ENCODE peak calls at places on chromosome 1, in seven cellular contexts. M is cardiac fibroblast, B is GM12865, F is astrocyte, T is keratinocyte, I is mammary epithelial cell, P is AG10803. R is an unnamed sample.

GRCh38 chr1:47231314-47232186 is 475 bp downstream of the TAL1 start:
- DNase-seq in M (peak), B (peak), F (peak), T (no peak), I (peak), P (peak), R (peak)

GRCh38 chr1:108708726-108709660 is 3.7 kb upstream of the FNDC7 start:
- DNase-seq in M (peak), B (peak), F (no peak), T (no peak), I (peak), P (no peak), R (no peak)

GRCh38 chr1:27018316-27018715 is 5.7 kb upstream of the TENT5B start:
- DNase-seq in M (no peak), B (no peak), F (no peak), T (no peak), I (no peak), P (no peak), R (no peak)

GRCh38 chr1:155085504-155086181 is 7.0 kb downstream of the EFNA3 start:
- DNase-seq in M (peak), B (peak), F (no peak), T (no peak), I (peak), P (no peak), R (peak)

GRCh38 chr1:200211157-200211556 is 183.6 kb downstream of the NR5A2 start:
- DNase-seq in M (peak), B (no peak), F (peak), T (no peak), I (peak), P (peak), R (peak)

GRCh38 chr1:159825564-159825963 is 1.1 kb upstream of the SLAMF8 start:
- DNase-seq in M (no peak), B (no peak), F (no peak), T (no peak), I (no peak), P (no peak), R (no peak)

GRCh38 chr1:109959974-109960744 is 24.4 kb upstream of the AHCYL1 start:
- DNase-seq in M (peak), B (no peak), F (peak), T (no peak), I (peak), P (peak), R (peak)

GRCh38 chr1:209956116-209956515 is 18.1 kb downstream of the SYT14 start:
- DNase-seq in M (no peak), B (no peak), F (no peak), T (no peak), I (peak), P (no peak), R (no peak)

GRCh38 chr1:67572594-67573221 is 112.3 kb upstream of the GADD45A start:
- DNase-seq in M (no peak), B (no peak), F (no peak), T (peak), I (peak), P (peak), R (no peak)

GRCh38 chr1:85496881-85497582 is 32.1 kb upstream of the DDAH1 start:
- DNase-seq in M (peak), B (no peak), F (peak), T (no peak), I (no peak), P (peak), R (peak)

GRCh38 chr1:85490270-85490669 is 25.3 kb upstream of the DDAH1 start:
- DNase-seq in M (no peak), B (no peak), F (no peak), T (no peak), I (no peak), P (no peak), R (no peak)

GRCh38 chr1:85494074-85494956 is 29.4 kb upstream of the DDAH1 start:
- DNase-seq in M (no peak), B (peak), F (no peak), T (no peak), I (no peak), P (no peak), R (no peak)

GRCh38 chr1:85495556-85495955 is 30.6 kb upstream of the DDAH1 start:
- DNase-seq in M (peak), B (no peak), F (peak), T (peak), I (peak), P (peak), R (peak)

DNA sequence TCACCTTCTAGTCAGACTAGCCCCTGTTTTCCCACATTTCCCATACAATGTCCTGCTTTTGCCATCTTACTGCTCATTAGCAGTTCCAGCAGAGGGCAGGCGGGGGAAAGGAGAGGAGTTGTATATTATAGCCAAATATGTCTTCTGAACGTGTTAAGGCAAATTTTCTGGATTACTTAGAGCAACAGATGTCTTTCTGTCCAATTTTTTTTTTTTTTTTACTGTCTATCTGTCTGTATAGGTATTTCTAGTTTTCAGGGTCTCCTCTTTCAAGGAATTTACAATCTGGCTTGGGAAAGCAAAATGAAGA is 30.0 kb upstream of the DDAH1 start:
- DNase-seq in M (peak), B (no peak), F (peak), T (no peak), I (peak), P (peak), R (peak)
- TF ChIP-seq CTCF in M (peak), B (no peak), F (no peak), T (peak), I (peak), P (peak), R (peak)

DNA sequence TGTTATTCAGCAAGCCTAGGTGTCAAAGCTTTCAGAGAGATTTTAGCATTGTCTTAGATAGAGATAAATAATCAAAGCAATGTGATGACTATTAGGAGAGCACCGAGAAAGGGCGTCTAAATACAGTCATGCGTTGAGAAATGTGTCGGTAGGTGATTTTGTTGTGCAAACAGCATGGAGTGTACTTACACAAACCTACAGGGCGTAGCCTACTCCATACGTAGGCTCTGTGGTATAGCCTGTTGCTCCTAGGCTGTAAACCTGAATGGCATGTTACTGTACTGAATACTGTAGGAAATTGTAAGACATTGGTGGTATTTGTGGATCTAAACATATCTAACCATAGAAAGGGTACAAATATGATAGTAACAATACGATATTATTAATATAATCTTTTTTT is 31.8 kb downstream of the KIF1B start:
- DNase-seq in M (no peak), B (no peak), F (no peak), T (no peak), I (no peak), P (no peak), R (no peak)
- H3K4me3 ChIP-seq in M (no peak), B (no peak), F (no peak), T (no peak), I (no peak), P (no peak), R (no peak)

DNA sequence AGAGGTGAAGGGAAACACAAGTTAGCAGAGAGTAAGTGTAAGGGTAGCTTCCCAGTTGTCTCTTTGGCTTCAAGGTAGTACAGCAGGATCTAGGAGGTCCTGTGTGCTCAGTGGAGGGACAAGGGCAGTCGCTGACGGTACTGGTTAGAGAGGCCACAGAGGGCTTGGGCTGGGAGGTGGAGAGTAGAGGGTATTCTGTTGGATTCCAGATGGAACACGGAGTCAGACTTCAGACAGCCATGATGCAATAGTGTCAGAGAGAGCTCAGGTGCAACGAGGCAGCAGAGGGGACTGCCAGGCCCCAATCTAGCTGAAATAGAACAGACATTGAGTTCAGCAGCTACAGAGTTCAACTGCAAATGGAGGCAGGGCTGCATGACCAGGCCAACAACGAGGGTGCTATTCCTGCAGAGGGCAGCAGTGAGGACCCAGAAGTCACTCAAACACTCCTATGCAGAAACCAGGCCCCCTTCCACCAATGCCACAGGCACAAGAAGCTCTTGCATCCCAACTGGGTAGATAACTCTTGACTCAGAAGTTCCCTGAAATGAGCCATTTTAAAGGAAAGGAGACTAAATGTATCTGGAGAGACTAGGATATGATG is 325.0 kb upstream of the ESRRG start:
- DNase-seq in M (peak), B (peak), F (no peak), T (no peak), I (no peak), P (no peak), R (peak)
- TF ChIP-seq CTCF in M (no peak), B (peak), F (no peak), T (no peak), I (peak), P (no peak), R (peak)

GRCh38 chr1:21020151-21020550 is 156.5 kb downstream of the EIF4G3 start:
- DNase-seq in M (no peak), B (no peak), F (peak), T (no peak), I (no peak), P (peak), R (no peak)

GRCh38 chr1:21024918-21025317 is 151.8 kb downstream of the EIF4G3 start:
- DNase-seq in M (no peak), B (no peak), F (no peak), T (no peak), I (no peak), P (no peak), R (no peak)

GRCh38 chr1:21021311-21021710 is 155.4 kb downstream of the EIF4G3 start:
- DNase-seq in M (no peak), B (no peak), F (no peak), T (no peak), I (no peak), P (no peak), R (peak)

GRCh38 chr1:21018673-21019072 is 158.0 kb downstream of the EIF4G3 start:
- DNase-seq in M (no peak), B (no peak), F (no peak), T (no peak), I (no peak), P (no peak), R (no peak)

GRCh38 chr1:21022279-21023040 is 154.2 kb downstream of the EIF4G3 start:
- DNase-seq in M (peak), B (peak), F (peak), T (peak), I (peak), P (peak), R (peak)
- H3K4me3 ChIP-seq in M (no peak), B (peak), F (peak), T (peak), I (no peak), P (no peak), R (peak)

R was measured in fibroblast of pulmonary artery.